ENCODE peak calls at places on chromosomes 16 and 17, in six cellular contexts. Y is IMR-90, V is A549, T is GM12878, O is K562, G is HepG2. R is an unnamed sample.

GRCh38 chr17:37446027-37446426 is 39.3 kb downstream of the TADA2A start:
- DNase-seq in Y (no peak), V (peak; percentile 40), T (peak; percentile 81), O (no peak), G (no peak), R (no peak)

GRCh38 chr17:1762233-1762905 is 509 bp downstream of the SERPINF1 start:
- DNase-seq in Y (peak; percentile 39), V (no peak), T (no peak), O (peak; percentile 47), G (peak; percentile 88), R (peak; percentile 67)

GRCh38 chr17:34675605-34676004 is 96.2 kb downstream of the TMEM132E start:
- DNase-seq in Y (no peak), V (no peak), T (no peak), O (no peak), G (no peak), R (no peak)

GRCh38 chr16:11145173-11145820 is 110.7 kb downstream of the SOCS1 start:
- DNase-seq in Y (peak; percentile 54), V (no peak), T (no peak), O (no peak), G (no peak), R (no peak)

GRCh38 chr17:21076242-21076641 is 33.4 kb upstream of the USP22 start:
- DNase-seq in Y (no peak), V (no peak), T (no peak), O (no peak), G (no peak), R (no peak)

GRCh38 chr16:73302942-73303341 is 255.0 kb upstream of the ZFHX3 start:
- DNase-seq in Y (no peak), V (no peak), T (no peak), O (no peak), G (no peak), R (no peak)

GRCh38 chr17:51434434-51435170 is 174.3 kb downstream of the UTP18 start:
- DNase-seq in Y (no peak), V (no peak), T (no peak), O (no peak), G (no peak), R (no peak)

GRCh38 chr17:77738666-77739531 is 219.6 kb upstream of the TNRC6C start:
- DNase-seq in Y (no peak), V (no peak), T (no peak), O (no peak), G (no peak), R (no peak)

GRCh38 chr17:70609566-70609965 is 440.2 kb downstream of the KCNJ2 start:
- DNase-seq in Y (no peak), V (no peak), T (no peak), O (no peak), G (no peak), R (no peak)

GRCh38 chr16:81319221-81319912 is 4.6 kb downstream of the GAN start:
- DNase-seq in Y (peak; percentile 77), V (no peak), T (no peak), O (peak; percentile 51), G (no peak), R (no peak)

GRCh38 chr17:17060930-17061329 is 18.7 kb downstream of the MPRIP start:
- DNase-seq in Y (no peak), V (no peak), T (no peak), O (no peak), G (no peak), R (no peak)

GRCh38 chr16:85174871-85175723 is 62.8 kb upstream of the CIBAR2 start:
- DNase-seq in Y (peak; percentile 54), V (no peak), T (no peak), O (no peak), G (no peak), R (no peak)

GRCh38 chr16:88540346-88540977 is 29.7 kb upstream of the ZC3H18 start:
- DNase-seq in Y (no peak), V (no peak), T (no peak), O (no peak), G (no peak), R (no peak)

GRCh38 chr16:57145964-57146647 is 39.7 kb downstream of the PSME3IP1 start:
- DNase-seq in Y (no peak), V (no peak), T (no peak), O (no peak), G (no peak), R (no peak)

GRCh38 chr17:44258811-44259351 is 9.1 kb downstream of the SLC4A1 start:
- DNase-seq in Y (no peak), V (no peak), T (no peak), O (no peak), G (no peak), R (no peak)
- TF ChIP-seq SMC3 in Y (no peak), V (no peak), T (no peak), O (no peak), G (no peak), R (no peak)

GRCh38 chr17:71938340-71939010 is 182.3 kb upstream of the SOX9 start:
- DNase-seq in Y (no peak), V (no peak), T (no peak), O (no peak), G (no peak), R (no peak)

GRCh38 chr17:71934520-71934919 is 186.3 kb upstream of the SOX9 start:
- DNase-seq in Y (no peak), V (no peak), T (no peak), O (no peak), G (no peak), R (no peak)

GRCh38 chr17:71941920-71942319 is 178.9 kb upstream of the SOX9 start:
- DNase-seq in Y (no peak), V (no peak), T (no peak), O (no peak), G (no peak), R (no peak)

GRCh38 chr17:71936977-71937376 is 183.8 kb upstream of the SOX9 start:
- DNase-seq in Y (no peak), V (no peak), T (no peak), O (no peak), G (no peak), R (no peak)

GRCh38 chr17:71937914-71938313 is 182.9 kb upstream of the SOX9 start:
- DNase-seq in Y (no peak), V (no peak), T (no peak), O (no peak), G (no peak), R (no peak)
- TF ChIP-seq SMC3 in Y (no peak), V (no peak), T (no peak), O (no peak), G (no peak), R (no peak)

GRCh38 chr16:87311387-87311786 is 5.8 kb downstream of the C16orf95 start:
- DNase-seq in Y (no peak), V (no peak), T (no peak), O (no peak), G (no peak), R (no peak)
- TF ChIP-seq SMC3 in Y (no peak), V (no peak), T (no peak), O (no peak), G (no peak), R (no peak)

GRCh38 chr17:19315104-19315503 is 47.4 kb downstream of the B9D1 start:
- DNase-seq in Y (no peak), V (no peak), T (no peak), O (no peak), G (no peak), R (no peak)

GRCh38 chr17:19318611-19319010 is 43.9 kb downstream of the B9D1 start:
- DNase-seq in Y (no peak), V (no peak), T (no peak), O (no peak), G (no peak), R (no peak)

GRCh38 chr17:19316756-19317358 is 45.7 kb downstream of the B9D1 start:
- DNase-seq in Y (no peak), V (no peak), T (no peak), O (no peak), G (no peak), R (no peak)

GRCh38 chr17:19319771-19320505 is 42.6 kb downstream of the B9D1 start:
- DNase-seq in Y (no peak), V (no peak), T (no peak), O (no peak), G (no peak), R (no peak)

GRCh38 chr17:19317359-19318095 is 45.0 kb downstream of the B9D1 start:
- DNase-seq in Y (peak; percentile 80), V (no peak), T (no peak), O (peak; percentile 73), G (peak; percentile 89), R (no peak)
- TF ChIP-seq SMC3 in Y (peak; percentile 24), V (peak; percentile 13), T (no peak), O (peak; percentile 35), G (peak; percentile 30), R (no peak)

DNA sequence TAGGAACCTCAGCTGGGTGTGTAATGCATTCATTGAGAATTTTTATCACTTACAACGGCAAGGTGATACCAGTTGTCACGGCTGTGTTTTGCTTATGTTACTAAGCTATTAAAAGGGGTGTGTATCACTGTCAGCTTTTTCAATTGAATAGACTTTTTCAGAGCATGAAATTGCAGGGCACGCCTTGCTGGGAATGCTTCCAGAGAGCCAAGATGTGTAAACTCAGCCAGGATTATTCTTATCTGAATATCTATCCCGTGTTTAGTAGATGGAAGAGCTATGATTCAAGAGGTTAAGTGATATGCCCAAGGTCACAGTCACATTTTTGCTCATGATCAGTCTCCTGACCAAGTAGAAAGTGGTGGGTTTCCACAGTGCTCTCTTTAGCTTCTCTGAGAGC is 6.6 kb upstream of the TEKT3 start:
- DNase-seq in Y (peak; percentile 34), V (no peak), T (no peak), O (no peak), G (no peak), R (no peak)
- TF ChIP-seq SMC3 in Y (no peak), V (no peak), T (no peak), O (no peak), G (no peak), R (no peak)

GRCh38 chr17:59802160-59802559 is 90.6 kb downstream of the TUBD1 start:
- DNase-seq in Y (no peak), V (no peak), T (no peak), O (no peak), G (no peak), R (no peak)

GRCh38 chr17:59800530-59800942 is 92.2 kb downstream of the TUBD1 start:
- DNase-seq in Y (no peak), V (no peak), T (no peak), O (no peak), G (no peak), R (no peak)

GRCh38 chr17:59807892-59808509 is 84.7 kb downstream of the TUBD1 start:
- DNase-seq in Y (no peak), V (no peak), T (no peak), O (no peak), G (no peak), R (no peak)

GRCh38 chr17:59803377-59803757 is 89.4 kb downstream of the TUBD1 start:
- DNase-seq in Y (no peak), V (no peak), T (no peak), O (no peak), G (peak; percentile 35), R (no peak)

GRCh38 chr17:59804910-59805381 is 87.8 kb downstream of the TUBD1 start:
- DNase-seq in Y (no peak), V (no peak), T (no peak), O (peak; percentile 31), G (no peak), R (peak; percentile 42)
- TF ChIP-seq SMC3 in Y (no peak), V (no peak), T (no peak), O (no peak), G (no peak), R (no peak)

R was measured in SK-N-SH.